ENCODE peak calls at places on chromosomes 1 and 21, in ten cellular contexts. I, G, D, A, Z, Q, T, R, L and X are unnamed samples.
A peak's percentile ranks its signal among the peaks of the same experiment; 100 is the strongest.

GRCh38 chr1:226800763-226801380 is 61.8 kb upstream of the ITPKB start:
- DNase-seq in G (no peak), A (no peak), D (no peak), T (no peak), Q (no peak), Z (no peak), L (no peak), I (no peak), R (no peak), X (no peak)

GRCh38 chr1:209652873-209653401 is 712 bp upstream of the LAMB3 start:
- DNase-seq in G (peak; percentile 82), R (no peak), I (peak; percentile 95), A (no peak), Z (no peak), L (peak; percentile 73), T (peak; percentile 84), Q (no peak), D (no peak), X (peak; percentile 92)

GRCh38 chr1:94286864-94287437 is 49.6 kb upstream of the ARHGAP29 start:
- DNase-seq in R (no peak), D (no peak), Q (no peak), Z (no peak), G (no peak), A (no peak), I (no peak), L (no peak), T (no peak), X (no peak)

GRCh38 chr1:219489636-219490035 is 123.3 kb downstream of the ZC3H11B start:
- DNase-seq in L (no peak), T (no peak), R (no peak), D (no peak), A (no peak), G (no peak), I (no peak), Z (no peak), Q (no peak), X (no peak)

GRCh38 chr1:198734323-198735008 is 95.6 kb downstream of the PTPRC start:
- DNase-seq in Q (no peak), Z (no peak), R (no peak), T (no peak), A (no peak), L (no peak), D (peak; percentile 63), G (no peak), I (no peak), X (no peak)

GRCh38 chr1:147890177-147890790 is 12.3 kb upstream of the GJA8 start:
- DNase-seq in I (no peak), G (peak; percentile 84), L (peak; percentile 64), R (peak; percentile 46), Z (peak; percentile 42), Q (peak; percentile 87), T (peak; percentile 85), D (peak; percentile 54), A (peak; percentile 4), X (peak; percentile 78)

GRCh38 chr1:170765712-170766330 is 101.9 kb downstream of the PRRX1 start:
- DNase-seq in Z (no peak), R (no peak), A (peak; percentile 43), Q (no peak), I (peak; percentile 43), G (no peak), T (no peak), L (peak; percentile 62), D (no peak), X (no peak)

GRCh38 chr1:100834779-100835645 is 59.6 kb downstream of the EXTL2 start:
- DNase-seq in I (no peak), D (peak; percentile 37), A (no peak), T (no peak), R (no peak), Q (no peak), Z (no peak), L (peak; percentile 37), G (no peak), X (no peak)

GRCh38 chr1:181651276-181651675 is 168.0 kb downstream of the CACNA1E start:
- DNase-seq in R (no peak), Q (no peak), A (no peak), Z (no peak), T (no peak), L (no peak), D (no peak), I (no peak), G (no peak), X (no peak)

GRCh38 chr1:225451840-225452515 is 24.1 kb upstream of the LBR start:
- DNase-seq in L (no peak), T (peak; percentile 4), Z (no peak), A (no peak), I (no peak), Q (no peak), D (no peak), R (no peak), G (no peak), X (no peak)

GRCh38 chr1:17122449-17123194 is 3.4 kb upstream of the PADI2 start:
- DNase-seq in A (no peak), L (peak; percentile 36), R (no peak), Q (no peak), I (no peak), D (no peak), Z (no peak), T (no peak), G (no peak), X (no peak)

GRCh38 chr1:170369000-170369399 is 163.0 kb upstream of the GORAB start:
- DNase-seq in D (no peak), A (no peak), L (no peak), R (no peak), T (no peak), Q (no peak), G (no peak), Z (no peak), I (no peak), X (no peak)

GRCh38 chr1:201648066-201648910 is 109.4 kb downstream of the NAV1 start:
- DNase-seq in L (peak; percentile 78), G (peak; percentile 76), R (no peak), Q (peak; percentile 47), T (peak; percentile 23), I (peak; percentile 37), Z (no peak), D (peak; percentile 21), A (no peak), X (peak; percentile 55)

GRCh38 chr1:145711213-145711651 is 4.1 kb upstream of the PDZK1 start:
- DNase-seq in R (no peak), G (no peak), I (no peak), L (no peak), D (no peak), Q (no peak), T (no peak), Z (no peak), A (no peak), X (no peak)

GRCh38 chr1:14661220-14661619 is 62.7 kb downstream of the KAZN start:
- DNase-seq in R (no peak), D (no peak), Z (no peak), Q (no peak), T (no peak), L (no peak), G (no peak), A (peak; percentile 28), I (no peak), X (no peak)

GRCh38 chr1:230204852-230205251 is 137.8 kb downstream of the GALNT2 start:
- DNase-seq in Z (no peak), A (no peak), L (no peak), R (no peak), G (no peak), D (no peak), I (no peak), T (no peak), Q (no peak), X (peak; percentile 77)

GRCh38 chr1:161731241-161731640 is 9.9 kb downstream of the FCRLB start:
- DNase-seq in L (no peak), A (no peak), Z (no peak), D (no peak), T (no peak), R (no peak), Q (no peak), G (no peak), I (no peak), X (no peak)

GRCh38 chr21:36511484-36512227 is 31.7 kb upstream of the CLDN14 start:
- DNase-seq in G (no peak), I (no peak), L (peak; percentile 32), T (no peak), Q (no peak), D (peak; percentile 82), R (no peak), A (no peak), Z (no peak), X (no peak)

GRCh38 chr1:197481101-197481500 is 213.0 kb downstream of the CRB1 start:
- DNase-seq in T (peak; percentile 31), D (peak; percentile 64), Q (no peak), Z (peak; percentile 10), L (peak; percentile 55), A (no peak), R (peak; percentile 9), G (no peak), I (no peak), X (no peak)

GRCh38 chr1:151416231-151416630 is 16.9 kb downstream of the PSMB4 start:
- DNase-seq in G (no peak), A (no peak), T (no peak), R (no peak), D (no peak), I (no peak), Q (no peak), Z (no peak), L (peak; percentile 89), X (no peak)

GRCh38 chr1:120178799-120179419 is 2.6 kb upstream of the SEC22B start:
- DNase-seq in I (no peak), T (no peak), Q (no peak), R (no peak), D (no peak), L (no peak), A (no peak), Z (no peak), G (no peak), X (no peak)

GRCh38 chr1:75131593-75132420 is 2.4 kb upstream of the LHX8 start:
- DNase-seq in Z (no peak), D (no peak), G (no peak), Q (no peak), T (no peak), A (no peak), R (no peak), I (no peak), L (no peak), X (no peak)

GRCh38 chr1:28343405-28343804 is 14.6 kb downstream of the MED18 start:
- DNase-seq in L (peak; percentile 54), R (no peak), A (no peak), G (no peak), Q (no peak), Z (no peak), I (no peak), T (no peak), D (no peak), X (no peak)

GRCh38 chr1:110005971-110006370 is 21.4 kb downstream of the AHCYL1 start:
- DNase-seq in Z (no peak), G (no peak), D (no peak), R (no peak), A (no peak), Q (no peak), I (no peak), L (peak; percentile 82), T (no peak), X (no peak)

GRCh38 chr1:26833432-26834405 is 7.2 kb downstream of the ZDHHC18 start:
- DNase-seq in A (no peak), L (no peak), R (peak; percentile 77), T (peak; percentile 93), D (peak; percentile 99), Z (peak; percentile 90), Q (no peak), I (no peak), G (peak; percentile 67), X (peak; percentile 76)